ENCODE peak calls at places on chromosome 4, in four cellular contexts. H, E, Y and W are unnamed samples.

GRCh38 chr4:94395541-94395940 is 52.9 kb upstream of the HPGDS start:
- DNase-seq in Y (no peak), H (no peak), E (no peak), W (peak; percentile 13)

GRCh38 chr4:85544751-85545150 is 69.8 kb downstream of the ARHGAP24 start:
- DNase-seq in H (no peak), E (no peak), Y (no peak), W (no peak)

GRCh38 chr4:112145326-112145819 is at the start of gene FAM241A:
- DNase-seq in E (peak; percentile 99), H (peak; percentile 64), Y (peak; percentile 90), W (peak; percentile 51)

GRCh38 chr4:8539661-8540060 is 40.5 kb upstream of the GPR78 start:
- DNase-seq in E (no peak), H (no peak), Y (no peak), W (no peak)

GRCh38 chr4:48227662-48228061 is 42.0 kb downstream of the TEC start:
- DNase-seq in H (no peak), E (no peak), Y (no peak), W (no peak)

GRCh38 chr4:18041114-18041513 is 19.6 kb upstream of the LCORL start:
- DNase-seq in H (no peak), Y (no peak), E (no peak), W (no peak)

GRCh38 chr4:108683479-108683878 is 33.1 kb downstream of the OSTC start:
- DNase-seq in Y (peak; percentile 49), H (peak; percentile 41), E (peak; percentile 14), W (peak; percentile 39)

GRCh38 chr4:158172196-158172557 is 648 bp downstream of the GASK1B start:
- DNase-seq in Y (peak; percentile 15), H (peak; percentile 63), E (no peak), W (peak; percentile 50)

GRCh38 chr4:38034986-38035882 is 75.0 kb downstream of the PTTG2 start:
- DNase-seq in H (peak; percentile 70), Y (peak; percentile 68), E (peak; percentile 64), W (peak; percentile 14)

GRCh38 chr4:100843897-100844296 is 326.1 kb upstream of the EMCN start:
- DNase-seq in E (no peak), Y (no peak), H (no peak), W (peak; percentile 35)

GRCh38 chr4:69760455-69760854 is at the start of gene SULT1B1:
- DNase-seq in H (peak; percentile 43), Y (peak; percentile 40), E (no peak), W (peak; percentile 55)

GRCh38 chr4:133152330-133152791 is 3.3 kb downstream of the PCDH10 start:
- DNase-seq in Y (peak; percentile 37), E (no peak), H (no peak), W (peak; percentile 43)

GRCh38 chr4:53962516-53963225 is 101.7 kb downstream of the CHIC2 start:
- DNase-seq in E (no peak), H (peak; percentile 90), Y (peak; percentile 35), W (peak; percentile 95)

GRCh38 chr4:117085185-117085701 is at the start of gene TRAM1L1:
- DNase-seq in H (peak; percentile 63), E (peak; percentile 88), Y (no peak), W (peak; percentile 59)

GRCh38 chr4:21768349-21769310 is 179.9 kb downstream of the KCNIP4 start:
- DNase-seq in E (peak; percentile 33), Y (peak; percentile 42), H (peak; percentile 52), W (peak; percentile 30)

GRCh38 chr4:23789765-23790164 is 100.1 kb downstream of the PPARGC1A start:
- DNase-seq in E (no peak), Y (no peak), H (peak; percentile 79), W (peak; percentile 81)

GRCh38 chr4:53963786-53964185 is 100.6 kb downstream of the CHIC2 start:
- DNase-seq in E (no peak), H (no peak), Y (peak; percentile 66), W (no peak)

GRCh38 chr4:80255374-80256095 is 10.9 kb upstream of the FGF5 start:
- DNase-seq in Y (peak; percentile 57), E (no peak), H (peak; percentile 58), W (peak; percentile 43)

GRCh38 chr4:8112036-8112576 is 46.5 kb downstream of the ABLIM2 start:
- DNase-seq in H (no peak), Y (peak; percentile 77), E (no peak), W (no peak)

GRCh38 chr4:6974138-6974848 is 64.7 kb downstream of the TBC1D14 start:
- DNase-seq in Y (peak; percentile 68), H (peak; percentile 84), E (peak; percentile 85), W (peak; percentile 72)

GRCh38 chr4:155509619-155510018 is 132.9 kb upstream of the MAP9 start:
- DNase-seq in H (peak; percentile 57), E (no peak), Y (no peak), W (no peak)

GRCh38 chr4:151641983-151642382 is 118.8 kb downstream of the GATB start:
- DNase-seq in E (no peak), H (no peak), Y (no peak), W (no peak)

GRCh38 chr4:168019921-168020320 is 72.4 kb upstream of the ANXA10 start:
- DNase-seq in Y (no peak), E (no peak), H (no peak), W (no peak)

GRCh38 chr4:99144070-99144469 is at the start of gene ADH4:
- DNase-seq in Y (no peak), H (peak; percentile 8), E (no peak), W (peak; percentile 8)

GRCh38 chr4:93396274-93396673 is 432.3 kb upstream of the ATOH1 start:
- DNase-seq in E (no peak), Y (no peak), H (peak; percentile 77), W (peak; percentile 69)

GRCh38 chr4:169619518-169619957 is 840 bp upstream of the CLCN3 start:
- DNase-seq in E (peak; percentile 43), Y (peak; percentile 70), H (peak; percentile 54), W (peak; percentile 35)

GRCh38 chr4:36348403-36348938 is 67.1 kb downstream of the DTHD1 start:
- DNase-seq in E (no peak), H (no peak), Y (no peak), W (no peak)

GRCh38 chr4:7985891-7986441 is 46.3 kb upstream of the AFAP1 start:
- DNase-seq in H (peak; percentile 36), E (no peak), Y (no peak), W (no peak)

GRCh38 chr4:87108142-87108546 is 112.3 kb downstream of the KLHL8 start:
- DNase-seq in E (no peak), Y (peak; percentile 50), H (peak; percentile 85), W (peak; percentile 82)